ENCODE peak calls at places on chromosomes 6 and 20, in seven cellular contexts. One of them, this sample, is unnamed.

GRCh38 chr20:17542481-17542880 is 11.3 kb upstream of the BFSP1 start:
- DNase-seq in ascending aorta: no peak
- DNase-seq in PC-3: no peak
- DNase-seq in uterus: no peak
- DNase-seq in heart right ventricle: no peak
- DNase-seq in CD8-positive, alpha-beta memory T cell: no peak
- DNase-seq in endodermal cell: no peak
- DNase-seq in this sample: no peak

GRCh38 chr20:47370850-47371782 is 14.6 kb upstream of the ZMYND8 start:
- DNase-seq in ascending aorta: no peak
- DNase-seq in PC-3: peak; percentile 26
- DNase-seq in uterus: no peak
- DNase-seq in heart right ventricle: no peak
- DNase-seq in CD8-positive, alpha-beta memory T cell: no peak
- DNase-seq in endodermal cell: peak; percentile 77
- DNase-seq in this sample: peak; percentile 29

GRCh38 chr6:80522556-80522955 is 416.1 kb downstream of the BCKDHB start:
- DNase-seq in ascending aorta: no peak
- DNase-seq in PC-3: no peak
- DNase-seq in uterus: no peak
- DNase-seq in heart right ventricle: no peak
- DNase-seq in CD8-positive, alpha-beta memory T cell: no peak
- DNase-seq in endodermal cell: no peak
- DNase-seq in this sample: no peak

GRCh38 chr20:63746766-63747315 is 7.3 kb downstream of the SLC2A4RG start:
- DNase-seq in ascending aorta: no peak
- DNase-seq in PC-3: no peak
- DNase-seq in uterus: no peak
- DNase-seq in heart right ventricle: no peak
- DNase-seq in CD8-positive, alpha-beta memory T cell: no peak
- DNase-seq in endodermal cell: peak; percentile 45
- DNase-seq in this sample: no peak

GRCh38 chr6:37699138-37699766 is 1.6 kb upstream of the MDGA1 start:
- DNase-seq in ascending aorta: no peak
- DNase-seq in PC-3: no peak
- DNase-seq in uterus: peak; percentile 24
- DNase-seq in heart right ventricle: no peak
- DNase-seq in CD8-positive, alpha-beta memory T cell: no peak
- DNase-seq in endodermal cell: no peak
- DNase-seq in this sample: no peak

GRCh38 chr6:41645007-41645618 is 6.8 kb downstream of the MDFI start:
- DNase-seq in ascending aorta: no peak
- DNase-seq in PC-3: no peak
- DNase-seq in uterus: no peak
- DNase-seq in heart right ventricle: no peak
- DNase-seq in CD8-positive, alpha-beta memory T cell: no peak
- DNase-seq in endodermal cell: peak; percentile 52
- DNase-seq in this sample: peak; percentile 14

GRCh38 chr6:11271228-11271627 is 38.8 kb upstream of the NEDD9 start:
- DNase-seq in ascending aorta: no peak
- DNase-seq in PC-3: no peak
- DNase-seq in uterus: peak; percentile 42
- DNase-seq in heart right ventricle: no peak
- DNase-seq in CD8-positive, alpha-beta memory T cell: no peak
- DNase-seq in endodermal cell: no peak
- DNase-seq in this sample: no peak

GRCh38 chr6:27839303-27840081 is 72.7 kb downstream of the OR2B2 start:
- DNase-seq in ascending aorta: no peak
- DNase-seq in PC-3: peak; percentile 88
- DNase-seq in uterus: peak; percentile 53
- DNase-seq in heart right ventricle: no peak
- DNase-seq in CD8-positive, alpha-beta memory T cell: no peak
- DNase-seq in endodermal cell: peak; percentile 70
- DNase-seq in this sample: no peak

GRCh38 chr6:157380779-157381561 is at the start of gene ZDHHC14:
- DNase-seq in ascending aorta: peak; percentile 66
- DNase-seq in PC-3: peak; percentile 81
- DNase-seq in uterus: peak; percentile 88
- DNase-seq in heart right ventricle: peak; percentile 93
- DNase-seq in CD8-positive, alpha-beta memory T cell: peak; percentile 91
- DNase-seq in endodermal cell: peak; percentile 83
- DNase-seq in this sample: peak; percentile 94

GRCh38 chr6:71457883-71458282 is 169.3 kb downstream of the OGFRL1 start:
- DNase-seq in ascending aorta: no peak
- DNase-seq in PC-3: peak; percentile 28
- DNase-seq in uterus: no peak
- DNase-seq in heart right ventricle: no peak
- DNase-seq in CD8-positive, alpha-beta memory T cell: no peak
- DNase-seq in endodermal cell: no peak
- DNase-seq in this sample: no peak

GRCh38 chr6:99002826-99003225 is 55.1 kb upstream of the FBXL4 start:
- DNase-seq in ascending aorta: no peak
- DNase-seq in PC-3: no peak
- DNase-seq in uterus: no peak
- DNase-seq in heart right ventricle: no peak
- DNase-seq in CD8-positive, alpha-beta memory T cell: no peak
- DNase-seq in endodermal cell: no peak
- DNase-seq in this sample: no peak

GRCh38 chr6:144395014-144395413 is 109.9 kb downstream of the UTRN start:
- DNase-seq in ascending aorta: no peak
- DNase-seq in PC-3: peak; percentile 55
- DNase-seq in uterus: no peak
- DNase-seq in heart right ventricle: no peak
- DNase-seq in CD8-positive, alpha-beta memory T cell: no peak
- DNase-seq in endodermal cell: no peak
- DNase-seq in this sample: no peak

GRCh38 chr6:112144145-112144926 is 56.9 kb downstream of the FAM229B start:
- DNase-seq in ascending aorta: no peak
- DNase-seq in PC-3: no peak
- DNase-seq in uterus: peak; percentile 72
- DNase-seq in heart right ventricle: no peak
- DNase-seq in CD8-positive, alpha-beta memory T cell: no peak
- DNase-seq in endodermal cell: no peak
- DNase-seq in this sample: no peak

GRCh38 chr20:62332989-62333819 is 30.4 kb downstream of the ADRM1 start:
- DNase-seq in ascending aorta: no peak
- DNase-seq in PC-3: no peak
- DNase-seq in uterus: no peak
- DNase-seq in heart right ventricle: peak; percentile 11
- DNase-seq in CD8-positive, alpha-beta memory T cell: no peak
- DNase-seq in endodermal cell: no peak
- DNase-seq in this sample: no peak

GRCh38 chr6:169846286-169847056 is 95.0 kb downstream of the ERMARD start:
- DNase-seq in ascending aorta: no peak
- DNase-seq in PC-3: no peak
- DNase-seq in uterus: no peak
- DNase-seq in heart right ventricle: no peak
- DNase-seq in CD8-positive, alpha-beta memory T cell: no peak
- DNase-seq in endodermal cell: peak; percentile 23
- DNase-seq in this sample: no peak

GRCh38 chr20:21557246-21557982 is 43.5 kb upstream of the NKX2-2 start:
- DNase-seq in ascending aorta: no peak
- DNase-seq in PC-3: no peak
- DNase-seq in uterus: no peak
- DNase-seq in heart right ventricle: no peak
- DNase-seq in CD8-positive, alpha-beta memory T cell: no peak
- DNase-seq in endodermal cell: no peak
- DNase-seq in this sample: no peak

GRCh38 chr6:1395941-1396908 is 6.8 kb downstream of the FOXF2 start:
- DNase-seq in ascending aorta: no peak
- DNase-seq in PC-3: no peak
- DNase-seq in uterus: no peak
- DNase-seq in heart right ventricle: no peak
- DNase-seq in CD8-positive, alpha-beta memory T cell: no peak
- DNase-seq in endodermal cell: peak; percentile 39
- DNase-seq in this sample: no peak

GRCh38 chr6:108711831-108712230 is 136.4 kb upstream of the ARMC2 start:
- DNase-seq in ascending aorta: no peak
- DNase-seq in PC-3: no peak
- DNase-seq in uterus: no peak
- DNase-seq in heart right ventricle: no peak
- DNase-seq in CD8-positive, alpha-beta memory T cell: no peak
- DNase-seq in endodermal cell: no peak
- DNase-seq in this sample: no peak

GRCh38 chr20:62805365-62805710 is 703 bp downstream of the OGFR start:
- DNase-seq in ascending aorta: no peak
- DNase-seq in PC-3: peak; percentile 20
- DNase-seq in uterus: no peak
- DNase-seq in heart right ventricle: no peak
- DNase-seq in CD8-positive, alpha-beta memory T cell: no peak
- DNase-seq in endodermal cell: peak; percentile 69
- DNase-seq in this sample: no peak

GRCh38 chr20:51804754-51805153 is 2.4 kb upstream of the SALL4 start:
- DNase-seq in ascending aorta: no peak
- DNase-seq in PC-3: no peak
- DNase-seq in uterus: no peak
- DNase-seq in heart right ventricle: no peak
- DNase-seq in CD8-positive, alpha-beta memory T cell: no peak
- DNase-seq in endodermal cell: peak; percentile 68
- DNase-seq in this sample: no peak

GRCh38 chr20:40637176-40637575 is 51.9 kb downstream of the MAFB start:
- DNase-seq in ascending aorta: no peak
- DNase-seq in PC-3: no peak
- DNase-seq in uterus: no peak
- DNase-seq in heart right ventricle: no peak
- DNase-seq in CD8-positive, alpha-beta memory T cell: no peak
- DNase-seq in endodermal cell: no peak
- DNase-seq in this sample: no peak

GRCh38 chr20:38769376-38770295 is 21.4 kb downstream of the ACTR5 start:
- DNase-seq in ascending aorta: no peak
- DNase-seq in PC-3: no peak
- DNase-seq in uterus: no peak
- DNase-seq in heart right ventricle: no peak
- DNase-seq in CD8-positive, alpha-beta memory T cell: no peak
- DNase-seq in endodermal cell: no peak
- DNase-seq in this sample: no peak

GRCh38 chr6:152557502-152557901 is 79.7 kb downstream of the SYNE1 start:
- DNase-seq in ascending aorta: no peak
- DNase-seq in PC-3: no peak
- DNase-seq in uterus: no peak
- DNase-seq in heart right ventricle: no peak
- DNase-seq in CD8-positive, alpha-beta memory T cell: no peak
- DNase-seq in endodermal cell: no peak
- DNase-seq in this sample: no peak

GRCh38 chr6:169288591-169288990 is 34.9 kb upstream of the THBS2 start:
- DNase-seq in ascending aorta: no peak
- DNase-seq in PC-3: peak; percentile 5
- DNase-seq in uterus: no peak
- DNase-seq in heart right ventricle: no peak
- DNase-seq in CD8-positive, alpha-beta memory T cell: no peak
- DNase-seq in endodermal cell: no peak
- DNase-seq in this sample: no peak

GRCh38 chr6:155224031-155224451 is 39.8 kb upstream of the CLDN20 start:
- DNase-seq in ascending aorta: no peak
- DNase-seq in PC-3: peak; percentile 93
- DNase-seq in uterus: no peak
- DNase-seq in heart right ventricle: no peak
- DNase-seq in CD8-positive, alpha-beta memory T cell: no peak
- DNase-seq in endodermal cell: no peak
- DNase-seq in this sample: no peak

GRCh38 chr6:44034931-44035345 is 92.3 kb downstream of the MRPL14 start:
- DNase-seq in ascending aorta: no peak
- DNase-seq in PC-3: peak; percentile 85
- DNase-seq in uterus: peak; percentile 11
- DNase-seq in heart right ventricle: no peak
- DNase-seq in CD8-positive, alpha-beta memory T cell: no peak
- DNase-seq in endodermal cell: no peak
- DNase-seq in this sample: no peak

GRCh38 chr6:44037847-44038542 is 89.3 kb downstream of the MRPL14 start:
- DNase-seq in ascending aorta: no peak
- DNase-seq in PC-3: no peak
- DNase-seq in uterus: no peak
- DNase-seq in heart right ventricle: no peak
- DNase-seq in CD8-positive, alpha-beta memory T cell: no peak
- DNase-seq in endodermal cell: peak; percentile 43
- DNase-seq in this sample: no peak

GRCh38 chr6:44035621-44036020 is 91.6 kb downstream of the MRPL14 start:
- DNase-seq in ascending aorta: no peak
- DNase-seq in PC-3: no peak
- DNase-seq in uterus: no peak
- DNase-seq in heart right ventricle: no peak
- DNase-seq in CD8-positive, alpha-beta memory T cell: no peak
- DNase-seq in endodermal cell: peak; percentile 28
- DNase-seq in this sample: no peak

GRCh38 chr6:44036196-44036595 is 91.1 kb downstream of the MRPL14 start:
- DNase-seq in ascending aorta: no peak
- DNase-seq in PC-3: no peak
- DNase-seq in uterus: no peak
- DNase-seq in heart right ventricle: no peak
- DNase-seq in CD8-positive, alpha-beta memory T cell: no peak
- DNase-seq in endodermal cell: peak; percentile 32
- DNase-seq in this sample: no peak

GRCh38 chr6:44036699-44037101 is 90.6 kb downstream of the MRPL14 start:
- DNase-seq in ascending aorta: no peak
- DNase-seq in PC-3: no peak
- DNase-seq in uterus: no peak
- DNase-seq in heart right ventricle: no peak
- DNase-seq in CD8-positive, alpha-beta memory T cell: no peak
- DNase-seq in endodermal cell: peak; percentile 19
- DNase-seq in this sample: peak; percentile 31
- H3K27ac ChIP-seq in ascending aorta: no peak overlapping the region
- H3K27ac ChIP-seq in PC-3: peak overlapping the region; percentile 97
- H3K27ac ChIP-seq in uterus: peak overlapping the region; percentile 89
- H3K27ac ChIP-seq in heart right ventricle: no peak overlapping the region
- H3K27ac ChIP-seq in CD8-positive, alpha-beta memory T cell: no peak overlapping the region
- H3K27ac ChIP-seq in endodermal cell: no peak overlapping the region
- H3K27ac ChIP-seq in this sample: no peak overlapping the region

GRCh38 chr6:53327017-53327395 is 21.7 kb downstream of the ELOVL5 start:
- DNase-seq in ascending aorta: no peak
- DNase-seq in PC-3: peak; percentile 87
- DNase-seq in uterus: no peak
- DNase-seq in heart right ventricle: no peak
- DNase-seq in CD8-positive, alpha-beta memory T cell: no peak
- DNase-seq in endodermal cell: no peak
- DNase-seq in this sample: no peak
- H3K27ac ChIP-seq in ascending aorta: peak overlapping the region; percentile 71
- H3K27ac ChIP-seq in PC-3: peak overlapping the region; percentile 95
- H3K27ac ChIP-seq in uterus: peak overlapping the region; percentile 48
- H3K27ac ChIP-seq in heart right ventricle: peak overlapping the region; percentile 70
- H3K27ac ChIP-seq in CD8-positive, alpha-beta memory T cell: no peak overlapping the region
- H3K27ac ChIP-seq in endodermal cell: no peak overlapping the region
- H3K27ac ChIP-seq in this sample: no peak overlapping the region

GRCh38 chr20:44166008-44166407 is 21.0 kb downstream of the JPH2 start:
- DNase-seq in ascending aorta: no peak
- DNase-seq in PC-3: peak; percentile 98
- DNase-seq in uterus: no peak
- DNase-seq in heart right ventricle: no peak
- DNase-seq in CD8-positive, alpha-beta memory T cell: no peak
- DNase-seq in endodermal cell: no peak
- DNase-seq in this sample: no peak
- H3K27ac ChIP-seq in ascending aorta: peak overlapping the region; percentile 86
- H3K27ac ChIP-seq in PC-3: peak overlapping the region; percentile 94
- H3K27ac ChIP-seq in uterus: peak overlapping the region; percentile 78
- H3K27ac ChIP-seq in heart right ventricle: peak overlapping the region; percentile 78
- H3K27ac ChIP-seq in CD8-positive, alpha-beta memory T cell: no peak overlapping the region
- H3K27ac ChIP-seq in endodermal cell: peak overlapping the region; percentile 13
- H3K27ac ChIP-seq in this sample: no peak overlapping the region

DNA sequence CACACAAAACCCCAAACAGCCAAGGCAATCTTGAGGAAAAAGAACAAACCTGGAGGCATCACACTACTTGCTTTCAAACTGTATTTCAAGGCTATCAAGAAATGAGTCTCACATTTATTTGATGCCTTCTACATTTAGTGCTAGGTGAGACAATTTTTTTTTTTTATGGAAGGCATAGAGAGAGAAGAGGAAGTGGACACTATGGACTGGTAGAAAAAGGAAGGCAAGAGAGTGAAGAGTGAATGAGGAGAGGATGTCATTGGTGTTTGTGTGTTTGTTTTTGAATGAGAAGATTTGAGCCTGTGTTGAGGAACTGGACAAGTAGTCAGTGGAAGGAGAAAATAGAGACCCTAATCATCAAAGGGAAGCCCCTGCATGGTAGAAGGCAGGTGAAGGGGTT is 182.0 kb upstream of the JAG1 start:
- DNase-seq in ascending aorta: no peak
- DNase-seq in PC-3: no peak
- DNase-seq in uterus: no peak
- DNase-seq in heart right ventricle: no peak
- DNase-seq in CD8-positive, alpha-beta memory T cell: no peak
- DNase-seq in endodermal cell: no peak
- DNase-seq in this sample: no peak
- H3K27ac ChIP-seq in ascending aorta: no peak overlapping the region
- H3K27ac ChIP-seq in PC-3: no peak overlapping the region
- H3K27ac ChIP-seq in uterus: peak overlapping the region; percentile 39
- H3K27ac ChIP-seq in heart right ventricle: no peak overlapping the region
- H3K27ac ChIP-seq in CD8-positive, alpha-beta memory T cell: no peak overlapping the region
- H3K27ac ChIP-seq in endodermal cell: no peak overlapping the region
- H3K27ac ChIP-seq in this sample: no peak overlapping the region

This sample was measured in lower lobe of right lung.